ENCODE peak calls at places on chromosomes 2 and 18, in ten cellular contexts. T is fibroblast of mammary gland; B is fibroblast of pulmonary artery; C is astrocyte of the hippocampus; J is fibroblast of villous mesenchyme; L is astrocyte; H is activated T-cell treated with anti-CD3 and anti-CD28 coated beads, Interleukin-2, amount 50 U/mL, for 4 hours; R is foreskin fibroblast; N is uterus; D is activated CD8-positive, alpha-beta memory T cell treated with anti-CD3 and anti-CD28 coated beads, Interleukin-2, amount 50 U/mL, for 48 hours. U is an unnamed sample.

GRCh38 chr2:106160786-106161261 is 33.3 kb downstream of the UXS1 start:
- DNase-seq in T (no peak), R (no peak), J (no peak), B (no peak), N (no peak), H (peak), D (peak), L (no peak), C (no peak), U (no peak)

GRCh38 chr18:6255121-6255742 is 159.5 kb downstream of the L3MBTL4 start:
- DNase-seq in R (no peak), H (no peak), C (no peak), L (no peak), J (no peak), D (no peak), B (no peak), N (no peak), T (no peak), U (no peak)

GRCh38 chr18:22691988-22692710 is 241.0 kb upstream of the RBBP8 start:
- DNase-seq in L (peak), C (peak), H (no peak), R (peak), B (peak), N (peak), J (peak), D (no peak), T (peak), U (peak)

GRCh38 chr2:197088694-197089093 is 162.2 kb upstream of the PGAP1 start:
- DNase-seq in L (peak), C (peak), N (no peak), R (no peak), B (peak), D (no peak), H (no peak), T (peak), J (peak), U (peak)

GRCh38 chr18:25931126-25931525 is 159.3 kb downstream of the SS18 start:
- DNase-seq in B (no peak), J (no peak), L (no peak), H (no peak), R (no peak), T (no peak), N (no peak), C (no peak), D (no peak), U (no peak)

GRCh38 chr2:227164745-227165350 is 424 bp downstream of the COL4A3 start:
- DNase-seq in B (no peak), C (peak), R (no peak), H (no peak), T (no peak), J (no peak), N (no peak), D (peak), L (no peak), U (no peak)

GRCh38 chr2:241974851-241975592 is 105.5 kb downstream of the RTP5 start:
- DNase-seq in N (peak), J (no peak), L (no peak), H (no peak), B (no peak), R (no peak), C (no peak), D (no peak), T (no peak), U (no peak)

GRCh38 chr2:64645014-64645418 is 8.7 kb downstream of the SERTAD2 start:
- DNase-seq in R (peak), B (peak), H (no peak), J (peak), N (peak), L (peak), D (no peak), T (peak), C (peak), U (peak)

GRCh38 chr2:209340522-209340921 is 83.3 kb upstream of the MAP2 start:
- DNase-seq in H (no peak), N (no peak), T (no peak), J (no peak), B (no peak), L (no peak), C (no peak), R (no peak), D (no peak), U (no peak)

GRCh38 chr2:159455330-159455918 is 160.9 kb downstream of the BAZ2B start:
- DNase-seq in D (no peak), T (peak), B (no peak), R (no peak), C (no peak), J (no peak), H (no peak), L (no peak), N (no peak), U (no peak)

GRCh38 chr2:47288864-47289263 is 114.1 kb upstream of the MSH2 start:
- DNase-seq in N (no peak), R (peak), J (peak), D (no peak), L (peak), H (no peak), T (peak), B (peak), C (peak), U (peak)

GRCh38 chr2:196954001-196954400 is 27.5 kb upstream of the PGAP1 start:
- DNase-seq in R (no peak), N (no peak), T (no peak), C (no peak), H (no peak), D (no peak), B (no peak), J (no peak), L (no peak), U (no peak)

GRCh38 chr2:239479471-239479870 is 78.7 kb upstream of the HDAC4 start:
- DNase-seq in D (no peak), B (no peak), H (no peak), N (no peak), C (no peak), T (no peak), L (no peak), J (no peak), R (no peak), U (no peak)

GRCh38 chr2:74915743-74916142 is 42.7 kb upstream of the POLE4 start:
- DNase-seq in J (no peak), C (peak), L (peak), T (peak), R (no peak), N (no peak), H (no peak), B (peak), D (no peak), U (peak)

GRCh38 chr2:166239548-166239947 is 111.7 kb upstream of the SCN1A start:
- DNase-seq in J (peak), C (peak), N (no peak), B (peak), T (peak), D (no peak), L (peak), H (no peak), R (peak), U (peak)

GRCh38 chr18:37551846-37552245 is 13.8 kb downstream of the CELF4 start:
- DNase-seq in B (no peak), T (no peak), L (no peak), C (no peak), R (no peak), H (no peak), D (no peak), N (no peak), J (no peak), U (no peak)

GRCh38 chr2:112836695-112837117 is at the start of gene IL1B:
- DNase-seq in T (peak), R (peak), D (no peak), L (peak), C (no peak), B (peak), J (peak), H (no peak), N (no peak), U (peak)

U was measured in M059J.